ENCODE peak calls at places on chromosomes 1 and 21, in eight cellular contexts. R is hepatocyte, N is GM06990, F is astrocyte of the cerebellum, D is psoas muscle, Z is fibroblast of lung, X is PC-3, U is ovary. A is an unnamed sample.

GRCh38 chr1:59595774-59596173 is 219.0 kb upstream of the HOOK1 start:
- DNase-seq in R (no peak), N (no peak), F (no peak), D (no peak), Z (peak; percentile 54), X (peak; percentile 67), U (no peak), A (no peak)

GRCh38 chr1:8374812-8375211 is 56.9 kb downstream of the SLC45A1 start:
- DNase-seq in R (no peak), N (no peak), F (no peak), D (no peak), Z (peak; percentile 28), X (peak; percentile 66), U (no peak), A (no peak)

GRCh38 chr1:87678221-87678715 is 349.6 kb downstream of the LMO4 start:
- DNase-seq in R (no peak), N (no peak), F (no peak), D (no peak), Z (no peak), X (no peak), U (no peak), A (no peak)

GRCh38 chr1:178684542-178685000 is 40.5 kb upstream of the RALGPS2 start:
- DNase-seq in R (peak; percentile 14), N (peak; percentile 17), F (peak; percentile 87), D (no peak), Z (peak; percentile 94), X (peak; percentile 90), U (no peak), A (no peak)

GRCh38 chr1:209229494-209230059 is 353.9 kb upstream of the CAMK1G start:
- DNase-seq in R (no peak), N (no peak), F (no peak), D (no peak), Z (no peak), X (no peak), U (no peak), A (no peak)

GRCh38 chr1:25039229-25039628 is 109.2 kb upstream of the RUNX3 start:
- DNase-seq in R (no peak), N (no peak), F (no peak), D (peak; percentile 15), Z (no peak), X (no peak), U (no peak), A (no peak)

GRCh38 chr1:228155596-228156517 is 6.1 kb downstream of the GJC2 start:
- DNase-seq in R (no peak), N (no peak), F (no peak), D (no peak), Z (no peak), X (no peak), U (no peak), A (no peak)

GRCh38 chr1:112735752-112736151 is 20.6 kb upstream of the PPM1J start:
- DNase-seq in R (no peak), N (no peak), F (peak; percentile 5), D (no peak), Z (peak; percentile 92), X (peak; percentile 95), U (no peak), A (no peak)

GRCh38 chr1:224201336-224201735 is 18.3 kb downstream of the DEGS1 start:
- DNase-seq in R (peak; percentile 35), N (no peak), F (no peak), D (no peak), Z (peak; percentile 14), X (no peak), U (no peak), A (no peak)

GRCh38 chr1:55062801-55063561 is 23.6 kb downstream of the PCSK9 start:
- DNase-seq in R (no peak), N (no peak), F (no peak), D (no peak), Z (no peak), X (no peak), U (no peak), A (no peak)

GRCh38 chr1:93615201-93616150 is 66.2 kb downstream of the BCAR3 start:
- DNase-seq in R (peak; percentile 40), N (peak; percentile 60), F (peak; percentile 70), D (no peak), Z (peak; percentile 94), X (peak; percentile 47), U (no peak), A (no peak)

GRCh38 chr1:95384570-95384969 is 150.6 kb downstream of the RWDD3 start:
- DNase-seq in R (peak; percentile 75), N (no peak), F (no peak), D (no peak), Z (peak; percentile 3), X (peak; percentile 36), U (no peak), A (no peak)

GRCh38 chr1:95386371-95386770 is 152.4 kb downstream of the RWDD3 start:
- DNase-seq in R (no peak), N (no peak), F (no peak), D (no peak), Z (no peak), X (no peak), U (no peak), A (no peak)

GRCh38 chr1:95380909-95381308 is 146.9 kb downstream of the RWDD3 start:
- DNase-seq in R (no peak), N (no peak), F (no peak), D (no peak), Z (no peak), X (no peak), U (no peak), A (no peak)

GRCh38 chr1:95382385-95382784 is 148.4 kb downstream of the RWDD3 start:
- DNase-seq in R (no peak), N (no peak), F (no peak), D (no peak), Z (no peak), X (no peak), U (no peak), A (no peak)

GRCh38 chr1:95381980-95382379 is 148.0 kb downstream of the RWDD3 start:
- DNase-seq in R (no peak), N (no peak), F (no peak), D (no peak), Z (no peak), X (no peak), U (no peak), A (no peak)
- TF ChIP-seq CTCF in R (no peak), N (no peak), F (no peak), D (no peak), Z (no peak), X (no peak), U (no peak), A (no peak)

GRCh38 chr1:17735340-17735739 is 19.8 kb upstream of the ACTL8 start:
- DNase-seq in R (no peak), N (no peak), F (no peak), D (no peak), Z (no peak), X (no peak), U (no peak), A (no peak)
- H3K4me3 ChIP-seq in R (no peak overlapping the region), N (no peak overlapping the region), F (no peak overlapping the region), D (no peak overlapping the region), Z (no peak overlapping the region), X (no peak overlapping the region), U (no peak overlapping the region), A (no peak overlapping the region)

GRCh38 chr21:45530423-45531113 is 11.7 kb downstream of the SLC19A1 start:
- DNase-seq in R (no peak), N (no peak), F (no peak), D (peak; percentile 45), Z (no peak), X (no peak), U (no peak), A (no peak)

GRCh38 chr21:45528028-45528705 is 14.1 kb downstream of the SLC19A1 start:
- DNase-seq in R (no peak), N (no peak), F (no peak), D (peak; percentile 19), Z (no peak), X (no peak), U (peak; percentile 2), A (no peak)

GRCh38 chr21:45531393-45532215 is 10.6 kb downstream of the SLC19A1 start:
- DNase-seq in R (no peak), N (no peak), F (no peak), D (peak; percentile 42), Z (no peak), X (no peak), U (no peak), A (no peak)

GRCh38 chr21:45529785-45530422 is 12.3 kb downstream of the SLC19A1 start:
- DNase-seq in R (no peak), N (no peak), F (no peak), D (peak; percentile 20), Z (no peak), X (no peak), U (no peak), A (no peak)

DNA sequence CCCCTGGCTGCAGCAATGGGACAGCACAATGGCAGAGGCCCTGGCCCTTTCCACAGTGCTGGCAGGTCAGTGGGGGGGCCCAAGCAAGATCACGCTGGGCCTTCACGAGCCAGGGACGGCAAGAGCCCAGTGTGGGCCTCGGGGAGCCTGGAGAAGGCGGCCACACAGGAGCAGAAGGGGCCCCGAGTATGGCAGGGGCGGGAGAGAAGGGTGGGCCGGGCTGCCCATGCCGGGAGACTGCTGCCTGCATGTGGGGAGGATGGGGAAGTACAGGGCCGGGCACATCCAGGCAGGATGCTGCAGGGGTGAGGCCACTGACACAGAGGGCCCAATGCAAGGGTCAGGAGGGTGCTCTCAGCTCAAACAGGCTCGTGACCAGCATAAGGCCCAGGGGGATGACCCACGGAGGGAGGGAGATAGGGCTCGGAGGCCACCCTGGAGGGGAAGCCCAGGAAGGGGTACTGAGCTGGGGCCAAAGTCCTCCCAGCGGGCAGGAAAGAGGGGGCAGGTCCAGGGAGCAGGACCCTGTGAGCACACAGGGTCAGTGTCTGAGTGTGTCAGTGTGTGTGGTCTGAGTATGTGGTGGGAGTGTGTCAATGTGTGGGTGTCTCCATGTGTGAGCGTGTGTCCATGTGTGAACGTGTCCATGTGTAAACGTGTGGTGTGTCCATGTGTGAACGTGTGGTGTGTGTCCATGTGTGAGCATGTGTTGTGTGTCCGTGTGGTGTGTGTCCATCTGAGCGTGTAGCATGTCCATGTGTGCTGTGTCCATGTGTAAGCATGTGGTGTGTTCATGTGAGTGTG is 13.1 kb downstream of the SLC19A1 start:
- DNase-seq in R (peak; percentile 40), N (no peak), F (no peak), D (peak; percentile 44), Z (no peak), X (no peak), U (no peak), A (no peak)
- TF ChIP-seq CTCF in R (no peak), N (no peak), F (no peak), D (no peak), Z (no peak), X (no peak), U (no peak), A (no peak)

GRCh38 chr1:10978719-10979118 is 33.7 kb upstream of the TARDBP start:
- DNase-seq in R (no peak), N (no peak), F (no peak), D (no peak), Z (no peak), X (no peak), U (no peak), A (no peak)

GRCh38 chr1:10979483-10979920 is 33.0 kb upstream of the TARDBP start:
- DNase-seq in R (no peak), N (no peak), F (no peak), D (peak; percentile 73), Z (peak; percentile 18), X (no peak), U (no peak), A (no peak)

GRCh38 chr1:10980094-10980577 is 32.3 kb upstream of the TARDBP start:
- DNase-seq in R (peak; percentile 78), N (no peak), F (peak; percentile 41), D (peak; percentile 91), Z (peak; percentile 82), X (peak; percentile 76), U (peak; percentile 35), A (no peak)

GRCh38 chr1:10975567-10976326 is 36.7 kb upstream of the TARDBP start:
- DNase-seq in R (peak; percentile 79), N (no peak), F (peak; percentile 53), D (peak; percentile 80), Z (peak; percentile 88), X (peak; percentile 61), U (no peak), A (no peak)

GRCh38 chr1:10980841-10981727 is 31.4 kb upstream of the TARDBP start:
- DNase-seq in R (no peak), N (no peak), F (no peak), D (peak; percentile 73), Z (peak; percentile 33), X (no peak), U (no peak), A (no peak)
- H3K4me3 ChIP-seq in R (no peak overlapping the region), N (no peak overlapping the region), F (peak overlapping the region; percentile 22), D (peak overlapping the region; percentile 55), Z (peak overlapping the region; percentile 4), X (peak overlapping the region; percentile 56), U (no peak overlapping the region), A (no peak overlapping the region)

A was measured in GM12864.